ENCODE peak calls at places on chromosomes 13 and 19, in five cellular contexts. N is stomach, X is esophagus squamous epithelium, W is heart left ventricle, E is adrenal gland. F is an unnamed sample. For H3K4me1, the result is how much of the 10 kb centered on the place peaks cover.

GRCh38 chr19:38707512-38708114 is 36.7 kb downstream of the CAPN12 start:
- DNase-seq in N (peak), X (no peak), W (peak), E (peak), F (peak)

GRCh38 chr19:21704320-21704719 is 63.1 kb downstream of the ZNF100 start:
- DNase-seq in N (no peak), X (no peak), W (no peak), E (no peak), F (no peak)

GRCh38 chr19:1650627-1651009 is 1.8 kb downstream of the TCF3 start:
- DNase-seq in N (no peak), X (no peak), W (no peak), E (no peak), F (no peak)

GRCh38 chr13:33388254-33388998 is 102.9 kb upstream of the STARD13 start:
- DNase-seq in N (peak), X (no peak), W (no peak), E (no peak), F (no peak)

GRCh38 chr13:73482556-73482955 is 423.8 kb downstream of the KLF5 start:
- DNase-seq in N (no peak), X (no peak), W (no peak), E (no peak), F (no peak)

GRCh38 chr19:29771708-29772415 is 39.9 kb upstream of the CCNE1 start:
- DNase-seq in N (peak), X (no peak), W (peak), E (peak), F (no peak)

GRCh38 chr19:40717880-40718773 is 1.2 kb downstream of the ITPKC start:
- DNase-seq in N (no peak), X (no peak), W (no peak), E (peak), F (no peak)

GRCh38 chr13:33079960-33080359 is 63.7 kb downstream of the KL start:
- DNase-seq in N (no peak), X (no peak), W (no peak), E (no peak), F (no peak)

GRCh38 chr19:29806098-29806866 is 5.5 kb upstream of the CCNE1 start:
- DNase-seq in N (no peak), X (no peak), W (peak), E (peak), F (no peak)

GRCh38 chr19:47356900-47357299 is 7.8 kb downstream of the DHX34 start:
- DNase-seq in N (no peak), X (no peak), W (no peak), E (no peak), F (no peak)

GRCh38 chr19:54172764-54173699 is at the start of gene TMC4:
- DNase-seq in N (peak), X (no peak), W (no peak), E (no peak), F (no peak)

GRCh38 chr13:100075700-100076587 is 12.9 kb upstream of the PCCA start:
- DNase-seq in N (no peak), X (no peak), W (no peak), E (no peak), F (no peak)

GRCh38 chr13:60591348-60591747 is 194.3 kb downstream of the TDRD3 start:
- DNase-seq in N (no peak), X (no peak), W (no peak), E (no peak), F (no peak)

GRCh38 chr13:36919833-36920611 is at the start of gene SMAD9:
- DNase-seq in N (peak), X (no peak), W (peak), E (peak), F (no peak)

GRCh38 chr13:38045278-38046048 is 175.9 kb upstream of the TRPC4 start:
- DNase-seq in N (no peak), X (no peak), W (no peak), E (no peak), F (no peak)

GRCh38 chr19:42524250-42524649 is 4.0 kb downstream of the CEACAM1 start:
- DNase-seq in N (no peak), X (no peak), W (no peak), E (no peak), F (no peak)

GRCh38 chr19:8526345-8527062 is 12.5 kb upstream of the ZNF414 start:
- DNase-seq in N (peak), X (no peak), W (peak), E (peak), F (peak)

GRCh38 chr13:34748078-34748477 is 194.0 kb upstream of the NBEA start:
- DNase-seq in N (no peak), X (no peak), W (peak), E (no peak), F (no peak)

GRCh38 chr13:30002577-30002976 is 152.2 kb upstream of the UBL3 start:
- DNase-seq in N (no peak), X (no peak), W (no peak), E (no peak), F (no peak)

GRCh38 chr13:99886706-99887105 is 84.9 kb downstream of the ZIC5 start:
- DNase-seq in N (no peak), X (no peak), W (no peak), E (no peak), F (no peak)

GRCh38 chr13:77637583-77637982 is 59.9 kb upstream of the SLAIN1 start:
- DNase-seq in N (no peak), X (no peak), W (no peak), E (no peak), F (no peak)

GRCh38 chr13:27174766-27175455 is 3.3 kb upstream of the USP12 start:
- DNase-seq in N (no peak), X (no peak), W (no peak), E (no peak), F (no peak)

GRCh38 chr19:55232986-55233385 is 4.4 kb upstream of the TMEM86B start:
- DNase-seq in N (no peak), X (no peak), W (no peak), E (no peak), F (no peak)

GRCh38 chr13:35598790-35599369 is 122.4 kb upstream of the MAB21L1 start:
- DNase-seq in N (no peak), X (no peak), W (no peak), E (no peak), F (no peak)

GRCh38 chr13:36979361-36980040 is 19.6 kb downstream of the ALG5 start:
- DNase-seq in N (no peak), X (no peak), W (no peak), E (no peak), F (no peak)

GRCh38 chr19:2070436-2070827 is 19.4 kb upstream of the MKNK2 start:
- DNase-seq in N (no peak), X (no peak), W (no peak), E (peak), F (no peak)

GRCh38 chr19:7004313-7004931 is 16.8 kb downstream of the MBD3L2B start:
- DNase-seq in N (no peak), X (no peak), W (no peak), E (peak), F (no peak)

GRCh38 chr13:39196957-39197644 is 158.8 kb downstream of the NHLRC3 start:
- DNase-seq in N (no peak), X (no peak), W (no peak), E (no peak), F (no peak)

GRCh38 chr19:53696951-53697350 is 65.2 kb downstream of the DPRX start:
- DNase-seq in N (no peak), X (no peak), W (no peak), E (no peak), F (no peak)

GRCh38 chr19:47479701-47480503 is 4.1 kb downstream of the KPTN start:
- DNase-seq in N (no peak), X (no peak), W (no peak), E (no peak), F (no peak)

GRCh38 chr13:30572859-30573275 is 44.9 kb upstream of the USPL1 start:
- DNase-seq in N (no peak), X (no peak), W (no peak), E (no peak), F (no peak)

GRCh38 chr13:60032836-60033235 is 130.9 kb downstream of the DIAPH3 start:
- DNase-seq in N (no peak), X (no peak), W (no peak), E (no peak), F (no peak)

GRCh38 chr13:33090755-33091454 is 74.7 kb downstream of the KL start:
- DNase-seq in N (no peak), X (no peak), W (no peak), E (no peak), F (no peak)

GRCh38 chr13:112062619-112063308 is 4.2 kb upstream of the SOX1 start:
- DNase-seq in N (no peak), X (no peak), W (no peak), E (no peak), F (peak)
- TF ChIP-seq CTCF in N (no peak), X (no peak), W (peak), E (no peak), F (no peak)

DNA sequence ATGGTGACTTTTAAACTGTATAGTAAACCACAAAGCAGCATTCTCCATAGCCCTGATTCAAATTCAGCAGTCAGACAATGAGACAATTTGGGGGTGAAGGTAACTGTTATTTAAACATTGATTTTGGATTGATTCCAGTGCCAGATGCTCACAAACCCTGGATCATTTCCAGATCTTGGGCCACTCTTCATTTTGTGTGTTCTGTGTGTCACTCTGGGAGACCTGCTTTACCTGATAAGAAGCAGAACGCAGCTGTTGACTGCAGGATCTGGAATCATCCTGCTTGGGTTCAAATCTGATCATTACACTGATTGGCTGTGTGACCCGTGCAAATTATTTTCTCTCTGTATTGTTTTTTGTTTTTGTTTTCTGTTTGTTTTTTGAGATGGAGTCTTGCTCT is 4.0 kb upstream of the PCDH8 start:
- DNase-seq in N (no peak), X (no peak), W (no peak), E (no peak), F (no peak)
- H3K4me1 ChIP-seq in N (under half), X (under half), W (under half), E (under half), F (under half)

GRCh38 chr19:4533835-4534424 is 1.1 kb downstream of the PLIN5 start:
- DNase-seq in N (no peak), X (no peak), W (no peak), E (peak), F (no peak)

GRCh38 chr19:4537953-4538600 is 1.8 kb downstream of the LRG1 start:
- DNase-seq in N (no peak), X (no peak), W (no peak), E (peak), F (no peak)

GRCh38 chr19:4533334-4533733 is 1.7 kb downstream of the PLIN5 start:
- DNase-seq in N (no peak), X (no peak), W (no peak), E (peak), F (no peak)

GRCh38 chr19:4536798-4537197 is 1.8 kb upstream of the PLIN5 start:
- DNase-seq in N (no peak), X (no peak), W (no peak), E (peak), F (no peak)

DNA sequence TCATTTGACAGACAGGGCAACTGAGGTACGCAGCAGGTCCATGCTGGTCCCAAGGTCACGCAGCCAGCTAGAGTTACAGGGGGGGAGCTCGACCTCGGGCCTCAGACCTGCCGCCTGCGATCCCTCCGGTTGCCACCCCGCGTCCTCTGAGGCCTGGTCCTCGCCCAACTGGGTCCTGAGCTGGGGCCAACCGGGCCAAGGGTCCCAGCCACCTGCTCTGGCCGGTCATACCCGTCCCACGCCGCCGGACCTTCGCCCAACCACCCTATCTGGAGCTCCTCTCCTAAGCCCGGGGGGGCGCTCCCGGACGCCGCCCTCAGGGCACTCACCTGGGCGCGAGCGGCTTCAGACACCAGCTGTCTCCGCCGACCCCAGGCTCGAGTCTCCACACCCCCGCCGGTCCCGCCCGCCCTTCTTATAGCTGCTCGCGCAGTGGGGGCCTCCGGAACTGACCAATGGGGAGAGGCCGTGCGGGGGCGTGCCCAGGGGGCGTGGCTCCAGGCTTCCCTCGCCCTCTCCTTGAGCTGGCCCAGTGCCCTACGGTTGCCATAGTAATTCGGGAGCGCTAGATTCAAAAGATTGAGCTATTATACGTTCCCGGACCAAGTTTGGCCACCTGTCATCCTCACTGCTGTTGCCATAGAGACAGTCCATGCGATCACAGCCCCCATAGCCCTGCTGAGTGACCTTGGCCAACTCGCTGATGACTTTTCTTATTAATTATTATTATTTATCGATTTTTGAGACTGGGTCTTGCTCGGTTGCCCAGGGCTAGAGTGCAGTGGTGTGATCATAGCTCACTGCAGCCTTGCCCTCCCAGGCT is at the start of gene PLIN5:
- DNase-seq in N (peak), X (no peak), W (peak), E (peak), F (no peak)
- TF ChIP-seq POLR2A in N (no peak), X (no peak), W (peak), E (no peak), F (no peak)

GRCh38 chr19:49347835-49348234 is 12.6 kb downstream of the CD37 start:
- DNase-seq in N (no peak), X (no peak), W (no peak), E (no peak), F (no peak)
- TF ChIP-seq CTCF in N (no peak), X (no peak), W (no peak), E (no peak), F (no peak)

GRCh38 chr19:35084078-35084762 is 31.4 kb upstream of the FXYD3 start:
- DNase-seq in N (no peak), X (no peak), W (no peak), E (no peak), F (no peak)
- H3K4me1 ChIP-seq in N (under half), X (under half), W (under half), E (under half), F (under half)

GRCh38 chr13:111844682-111845081 is 222.3 kb upstream of the SOX1 start:
- DNase-seq in N (no peak), X (no peak), W (no peak), E (no peak), F (no peak)
- TF ChIP-seq POLR2A in N (no peak), X (no peak), W (no peak), E (no peak), F (no peak)

GRCh38 chr13:42360046-42360445 is 88.1 kb downstream of the AKAP11 start:
- DNase-seq in N (no peak), X (no peak), W (no peak), E (no peak), F (no peak)

GRCh38 chr13:42361701-42362100 is 89.7 kb downstream of the AKAP11 start:
- DNase-seq in N (no peak), X (no peak), W (no peak), E (no peak), F (no peak)

GRCh38 chr13:42363941-42364612 is 92.1 kb downstream of the AKAP11 start:
- DNase-seq in N (no peak), X (no peak), W (no peak), E (no peak), F (no peak)

GRCh38 chr13:42367836-42368235 is 95.9 kb downstream of the AKAP11 start:
- DNase-seq in N (no peak), X (no peak), W (no peak), E (no peak), F (no peak)

DNA sequence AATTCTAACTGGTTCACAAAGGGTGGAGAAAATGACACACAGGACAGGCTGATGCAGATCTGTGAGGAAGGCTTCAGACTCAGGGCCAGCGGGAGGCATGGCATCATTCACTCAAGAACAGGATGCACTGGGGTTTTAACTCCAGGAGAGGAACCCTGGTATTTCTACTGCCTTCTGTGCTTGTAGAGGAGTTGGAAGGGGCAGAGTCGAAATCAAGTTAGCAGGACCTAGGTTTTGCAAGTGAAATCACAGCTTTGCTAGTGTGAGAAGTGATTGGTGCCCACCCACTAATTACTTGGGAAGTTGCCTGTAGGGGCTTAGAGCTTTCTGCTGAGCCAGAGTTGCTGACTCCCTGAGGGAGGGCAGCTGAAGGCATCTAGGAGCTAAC is 92.7 kb downstream of the AKAP11 start:
- DNase-seq in N (no peak), X (no peak), W (no peak), E (no peak), F (no peak)
- TF ChIP-seq CTCF in N (no peak), X (no peak), W (no peak), E (no peak), F (no peak)

GRCh38 chr19:13010038-13010991 is 15.0 kb downstream of the NFIX start:
- DNase-seq in N (peak), X (no peak), W (no peak), E (no peak), F (no peak)
- H3K4me1 ChIP-seq in N (half or more), X (half or more), W (half or more), E (under half), F (half or more)

DNA sequence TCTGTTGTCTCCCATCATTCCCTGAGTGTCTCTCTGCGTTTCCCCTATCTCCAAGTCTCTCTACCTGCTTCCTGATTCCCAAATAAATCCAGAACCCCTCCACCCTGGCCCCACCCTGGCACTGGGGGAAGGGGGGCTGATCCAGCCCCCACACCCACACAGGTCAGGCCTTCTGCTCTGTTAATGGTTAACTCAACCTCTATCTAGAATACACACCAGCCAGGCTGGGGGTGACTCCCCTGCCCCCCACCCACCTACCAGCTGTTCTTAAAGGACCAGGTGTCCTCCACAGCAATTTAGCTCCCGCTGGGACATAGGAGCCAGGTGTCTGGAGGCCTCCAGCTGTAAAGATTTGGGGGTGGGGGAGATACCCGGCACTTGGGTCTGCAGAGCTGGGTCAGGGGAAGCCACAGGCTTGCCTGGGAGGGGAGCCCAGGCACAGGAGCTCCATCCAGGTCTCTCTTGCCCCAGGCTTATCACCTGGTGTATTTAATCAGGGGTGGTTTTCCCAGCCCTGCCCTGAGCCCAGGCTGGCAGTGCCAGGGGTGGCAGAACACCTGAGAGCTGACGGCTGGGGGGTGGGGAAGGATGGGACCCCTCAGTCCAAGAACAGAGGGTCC is 3.9 kb downstream of the IRF2BP1 start:
- DNase-seq in N (peak), X (no peak), W (no peak), E (no peak), F (no peak)
- TF ChIP-seq POLR2A in N (no peak), X (no peak), W (no peak), E (no peak), F (no peak)

F was measured in suprapubic skin.